ENCODE peak calls at places on chromosomes 4 and X, in seven cellular contexts. S is left cardiac atrium; C is GM10248; W is iPS-NIHi11; M is activated effector memory CD4-positive, alpha-beta T cell treated with Interleukin-2 at 50 U/mL for 16 hours; E is PC-3; N is K562. H is an unnamed sample.

GRCh38 chr4:150256841-150257273 is 178.6 kb downstream of the DCLK2 start:
- DNase-seq in M (no peak), C (no peak), E (no peak), W (peak; percentile 62), S (no peak), N (no peak), H (no peak)

GRCh38 chrX:140439455-140439854 is 65.4 kb downstream of the SOX3 start:
- DNase-seq in M (no peak), W (peak; percentile 63), E (peak; percentile 32), S (peak; percentile 32), N (no peak), C (no peak), H (no peak)

GRCh38 chr4:140239311-140239710 is 85.3 kb upstream of the MAML3 start:
- DNase-seq in S (no peak), C (no peak), E (no peak), N (no peak), W (no peak), M (no peak), H (no peak)

GRCh38 chr4:156374894-156375293 is 421.2 kb upstream of the CTSO start:
- DNase-seq in S (no peak), M (no peak), W (no peak), E (no peak), C (no peak), N (no peak), H (no peak)

GRCh38 chrX:7170903-7171302 is 22.9 kb upstream of the PUDP start:
- DNase-seq in W (peak; percentile 14), N (peak; percentile 64), C (no peak), M (peak; percentile 1), E (peak; percentile 43), S (no peak), H (peak; percentile 15)

GRCh38 chrX:45508459-45508858 is 307.8 kb upstream of the DIPK2B start:
- DNase-seq in C (no peak), N (no peak), E (peak; percentile 72), W (no peak), S (peak; percentile 25), M (no peak), H (no peak)

GRCh38 chr4:66554844-66555243 is 884.6 kb upstream of the EPHA5 start:
- DNase-seq in E (peak; percentile 33), S (no peak), W (no peak), C (no peak), N (no peak), M (no peak), H (no peak)

GRCh38 chrX:31893525-31893924 is 821.7 kb upstream of the FTHL17 start:
- DNase-seq in W (no peak), S (no peak), N (no peak), C (no peak), E (no peak), M (no peak), H (no peak)

GRCh38 chr4:64718091-64718490 is 308.8 kb upstream of the TECRL start:
- DNase-seq in S (no peak), C (no peak), N (no peak), W (no peak), E (peak; percentile 76), M (no peak), H (no peak)

GRCh38 chr4:126701756-126702155 is 931.0 kb upstream of the INTU start:
- DNase-seq in C (no peak), E (no peak), M (no peak), W (no peak), N (no peak), S (peak; percentile 52), H (no peak)

GRCh38 chrX:110204986-110205385 is 112.9 kb downstream of the AMMECR1 start:
- DNase-seq in W (no peak), E (peak; percentile 52), S (no peak), M (no peak), C (no peak), N (no peak), H (no peak)

GRCh38 chrX:153670748-153671588 is 2.6 kb downstream of the PNCK start:
- DNase-seq in S (no peak), E (no peak), C (no peak), W (no peak), M (no peak), N (no peak), H (no peak)

GRCh38 chrX:79153348-79153747 is 8.9 kb downstream of the GPR174 start:
- DNase-seq in W (no peak), M (no peak), C (no peak), N (no peak), S (no peak), E (no peak), H (no peak)

GRCh38 chrX:136453771-136454170 is 34.0 kb upstream of the BRS3 start:
- DNase-seq in N (no peak), M (no peak), S (no peak), W (no peak), E (peak; percentile 80), C (no peak), H (no peak)

GRCh38 chr4:7109169-7109568 is 41.3 kb upstream of the GRPEL1 start:
- DNase-seq in W (no peak), N (no peak), E (no peak), C (no peak), S (no peak), M (no peak), H (no peak)

GRCh38 chrX:122565952-122566351 is 618.1 kb upstream of the GRIA3 start:
- DNase-seq in S (peak; percentile 19), W (no peak), C (no peak), N (no peak), M (no peak), E (peak; percentile 72), H (no peak)

GRCh38 chr4:118989098-118990080 is 100.7 kb downstream of the SYNPO2 start:
- DNase-seq in W (no peak), M (no peak), C (no peak), S (no peak), N (no peak), E (peak; percentile 94), H (no peak)

GRCh38 chrX:17082831-17083230 is 136.4 kb downstream of the REPS2 start:
- DNase-seq in C (no peak), E (peak; percentile 61), W (no peak), M (no peak), S (no peak), N (peak; percentile 21), H (no peak)

GRCh38 chr4:162498168-162498567 is 334.4 kb upstream of the FSTL5 start:
- DNase-seq in W (no peak), C (no peak), M (no peak), E (no peak), S (peak; percentile 25), N (no peak), H (no peak)

GRCh38 chr4:118845552-118846065 is 9.7 kb upstream of the SEC24D start:
- DNase-seq in S (no peak), M (no peak), N (no peak), W (no peak), E (no peak), C (no peak), H (no peak)

GRCh38 chrX:47143894-47144625 is 442 bp downstream of the NDUFB11 start:
- DNase-seq in S (peak; percentile 39), E (no peak), W (peak; percentile 49), N (peak; percentile 56), M (no peak), C (peak; percentile 65), H (no peak)

GRCh38 chrX:40261955-40262596 is 164.3 kb upstream of the BCOR start:
- DNase-seq in M (no peak), E (no peak), N (peak; percentile 58), S (peak; percentile 61), W (no peak), C (no peak), H (no peak)

GRCh38 chr4:138494931-138495330 is 252.8 kb upstream of the SLC7A11 start:
- DNase-seq in M (no peak), W (peak; percentile 52), N (peak; percentile 11), C (no peak), E (peak; percentile 48), S (no peak), H (no peak)

GRCh38 chr4:36197501-36197900 is 46.8 kb downstream of the ARAP2 start:
- DNase-seq in N (no peak), S (no peak), W (no peak), E (no peak), C (no peak), M (no peak), H (no peak)

GRCh38 chr4:791866-792630 is 33.9 kb downstream of the CPLX1 start:
- DNase-seq in M (peak; percentile 30), E (peak; percentile 14), N (peak; percentile 43), S (no peak), W (peak; percentile 71), C (peak; percentile 50), H (no peak)

GRCh38 chr4:45569619-45570018 is 554.2 kb downstream of the GABRG1 start:
- DNase-seq in E (no peak), W (no peak), S (no peak), N (no peak), M (no peak), C (no peak), H (no peak)

GRCh38 chr4:154583677-154584076 is 6.9 kb downstream of the FGA start:
- DNase-seq in S (no peak), W (no peak), N (no peak), C (no peak), E (no peak), M (no peak), H (no peak)

GRCh38 chr4:108787106-108787505 is 24.3 kb upstream of the ETNPPL start:
- DNase-seq in E (no peak), M (no peak), N (no peak), C (no peak), S (no peak), W (no peak), H (no peak)

GRCh38 chrX:49072712-49073095 is 1.1 kb downstream of the PRAF2 start:
- DNase-seq in C (no peak), W (no peak), N (no peak), E (no peak), S (no peak), M (no peak), H (no peak)

GRCh38 chr4:114015444-114015899 is 36.0 kb upstream of the ARSJ start:
- DNase-seq in N (no peak), E (peak; percentile 97), S (no peak), M (no peak), C (no peak), W (no peak), H (no peak)

GRCh38 chrX:101210630-101211029 is 9.0 kb upstream of the DRP2 start:
- DNase-seq in W (no peak), S (no peak), N (no peak), M (no peak), C (no peak), E (no peak), H (no peak)

GRCh38 chr4:94813221-94813620 is 55.5 kb downstream of the BMPR1B start:
- DNase-seq in S (no peak), C (no peak), M (no peak), W (no peak), N (no peak), E (no peak), H (no peak)

GRCh38 chr4:48428926-48429325 is 54.2 kb upstream of the SLC10A4 start:
- DNase-seq in W (no peak), E (no peak), N (no peak), C (no peak), S (no peak), M (no peak), H (no peak)

GRCh38 chr4:73687414-73687813 is 53.0 kb upstream of the CXCL8 start:
- DNase-seq in N (no peak), C (no peak), M (no peak), E (no peak), W (no peak), S (no peak), H (no peak)

H was measured in effector memory CD8-positive, alpha-beta T cell.